ENCODE peak calls at places on chromosomes 6 and 20, in five cellular contexts. T is EL; G is HFFc6; K is activated CD4-positive, alpha-beta T cell treated with anti-CD3 and anti-CD28 coated beads, Interleukin-2, amount 10 ng/mL, durations not matched to agents 7 days and 5 days; F is GM12864. U is an unnamed sample.

GRCh38 chr20:57389695-57390603 is 1.2 kb upstream of the RBM38 start:
- DNase-seq in K (peak), T (no peak), G (no peak), F (no peak), U (no peak)

GRCh38 chr20:38435555-38435939 is 419 bp upstream of the SNHG17 start:
- DNase-seq in T (peak), F (no peak), G (peak), K (no peak), U (peak)

GRCh38 chr20:51276331-51276730 is 253.4 kb upstream of the KCNG1 start:
- DNase-seq in G (no peak), K (no peak), F (no peak), T (no peak), U (no peak)

GRCh38 chr6:127532991-127533390 is 13.9 kb upstream of the MTCL3 start:
- DNase-seq in K (no peak), F (no peak), T (no peak), G (no peak), U (no peak)

GRCh38 chr6:83853178-83853967 is at the start of gene RIPPLY2:
- DNase-seq in T (peak), K (no peak), F (no peak), G (no peak), U (no peak)

GRCh38 chr6:132165677-132166076 is 214.5 kb upstream of the CCN2 start:
- DNase-seq in G (no peak), T (no peak), K (no peak), F (no peak), U (no peak)

GRCh38 chr20:34268851-34269668 is 27.8 kb downstream of the ASIP start:
- DNase-seq in K (peak), T (peak), G (no peak), F (no peak), U (no peak)

GRCh38 chr20:32114305-32114960 is 4.9 kb downstream of the TM9SF4 start:
- DNase-seq in K (no peak), T (peak), F (no peak), G (peak), U (no peak)

GRCh38 chr6:88965691-88966090 is 2.3 kb upstream of the RNGTT start:
- DNase-seq in T (no peak), K (no peak), F (no peak), G (no peak), U (no peak)

GRCh38 chr6:132919028-132919427 is 104.7 kb downstream of the RPS12 start:
- DNase-seq in F (no peak), K (no peak), G (no peak), T (no peak), U (peak)

GRCh38 chr6:72580281-72580940 is 41.5 kb upstream of the KCNQ5 start:
- DNase-seq in K (no peak), T (peak), G (peak), F (no peak), U (peak)

GRCh38 chr20:38187512-38187911 is 22.4 kb upstream of the TGM2 start:
- DNase-seq in T (peak), K (no peak), G (no peak), F (no peak), U (peak)

GRCh38 chr6:38378801-38379200 is 260.9 kb downstream of the BTBD9 start:
- DNase-seq in T (peak), G (peak), K (no peak), F (no peak), U (no peak)

GRCh38 chr20:45972500-45973183 is 639 bp upstream of the ZNF335 start:
- DNase-seq in F (no peak), K (no peak), G (no peak), T (peak), U (peak)

GRCh38 chr6:153003294-153003645 is 761 bp upstream of the MTRF1L start:
- DNase-seq in T (no peak), F (no peak), G (no peak), K (no peak), U (peak)

GRCh38 chr6:44237813-44238433 is 9.0 kb upstream of the HSP90AB1 start:
- DNase-seq in G (no peak), K (peak), T (peak), F (no peak), U (peak)

GRCh38 chr20:24766143-24766527 is 182.9 kb upstream of the CST7 start:
- DNase-seq in G (no peak), F (no peak), T (no peak), K (peak), U (no peak)

GRCh38 chr20:48100483-48100882 is 315.2 kb upstream of the SULF2 start:
- DNase-seq in G (no peak), K (no peak), T (no peak), F (no peak), U (no peak)

GRCh38 chr6:112911949-112912348 is 564.8 kb downstream of the RFPL4B start:
- DNase-seq in G (no peak), T (peak), F (no peak), K (no peak), U (no peak)

GRCh38 chr6:117477988-117478852 is 4.3 kb upstream of the DCBLD1 start:
- DNase-seq in K (peak), T (no peak), G (no peak), F (no peak), U (no peak)

GRCh38 chr6:157240059-157240959 is 83.0 kb downstream of the TMEM242 start:
- DNase-seq in K (peak), G (peak), F (no peak), T (peak), U (no peak)

GRCh38 chr20:35742741-35743523 is 872 bp upstream of the RBM39 start:
- DNase-seq in G (no peak), K (peak), F (peak), T (peak), U (no peak)

GRCh38 chr6:125002090-125002741 is 40.0 kb downstream of the RNF217 start:
- DNase-seq in K (no peak), G (no peak), T (peak), F (no peak), U (peak)

GRCh38 chr6:132205946-132206345 is 195.3 kb downstream of the MOXD1 start:
- DNase-seq in G (no peak), K (no peak), F (no peak), T (peak), U (peak)

GRCh38 chr6:93165850-93166249 is 253.5 kb downstream of the EPHA7 start:
- DNase-seq in T (no peak), G (no peak), K (no peak), F (no peak), U (no peak)

GRCh38 chr6:159376443-159377182 is 207.4 kb downstream of the FNDC1 start:
- DNase-seq in G (no peak), K (no peak), T (no peak), F (no peak), U (no peak)

GRCh38 chr20:47317127-47317895 is 39.2 kb downstream of the ZMYND8 start:
- DNase-seq in K (peak), G (peak), T (peak), F (peak), U (peak)

GRCh38 chr6:156655267-156655918 is 121.8 kb upstream of the ARID1B start:
- DNase-seq in G (no peak), F (no peak), K (no peak), T (no peak), U (no peak)

GRCh38 chr20:39855799-39856198 is 833.2 kb downstream of the MAFB start:
- DNase-seq in T (peak), G (no peak), F (no peak), K (no peak), U (no peak)

GRCh38 chr6:6811151-6812002 is 222.9 kb downstream of the LY86 start:
- DNase-seq in K (peak), T (peak), G (peak), F (no peak), U (peak)

GRCh38 chr6:53023323-53023722 is 28.2 kb upstream of the GSTA4 start:
- DNase-seq in K (no peak), G (no peak), F (no peak), T (no peak), U (no peak)

GRCh38 chr20:50379049-50379990 is 130.9 kb upstream of the PTPN1 start:
- DNase-seq in K (no peak), T (peak), F (no peak), G (peak), U (peak)

GRCh38 chr6:41255638-41256246 is 27.6 kb downstream of the TREML4 start:
- DNase-seq in G (no peak), K (no peak), F (no peak), T (no peak), U (no peak)

GRCh38 chr6:122709922-122710512 is 69.5 kb upstream of the FABP7 start:
- DNase-seq in K (no peak), F (no peak), T (no peak), G (no peak), U (no peak)

GRCh38 chr6:120320481-120321162 is 971.1 kb upstream of the MAN1A1 start:
- DNase-seq in F (no peak), G (no peak), T (no peak), K (no peak), U (no peak)

GRCh38 chr6:26155066-26155925 is 68.1 kb downstream of the HFE start:
- DNase-seq in T (peak), F (no peak), K (no peak), G (no peak), U (peak)

U was measured in trophoblast cell.